ENCODE peak calls at places on chromosomes 12 and 14, in ten cellular contexts. Z is endothelial cell of umbilical vein, X is prostate gland, W is lower leg skin, O is heart left ventricle, B is IMR-90, E is A549, L is K562, I is stomach, S is ovary. F is an unnamed sample.

GRCh38 chr14:25233613-25234012 is 183.7 kb upstream of the STXBP6 start:
- DNase-seq in Z (no peak), X (no peak), W (no peak), O (no peak), B (no peak), E (no peak), L (no peak), I (no peak), S (no peak), F (no peak)

GRCh38 chr14:51597511-51597920 is 54.2 kb upstream of the FRMD6 start:
- DNase-seq in Z (no peak), X (no peak), W (no peak), O (no peak), B (peak), E (no peak), L (no peak), I (no peak), S (no peak), F (no peak)

GRCh38 chr12:83074495-83074894 is 387.8 kb downstream of the TMTC2 start:
- DNase-seq in Z (no peak), X (no peak), W (no peak), O (no peak), B (no peak), E (peak), L (no peak), I (no peak), S (no peak), F (no peak)

GRCh38 chr14:64696355-64696844 is 7.8 kb upstream of the PLEKHG3 start:
- DNase-seq in Z (no peak), X (no peak), W (peak), O (no peak), B (no peak), E (no peak), L (no peak), I (no peak), S (no peak), F (no peak)

GRCh38 chr12:29957835-29958234 is 174.1 kb upstream of the TMTC1 start:
- DNase-seq in Z (peak), X (no peak), W (no peak), O (no peak), B (peak), E (no peak), L (no peak), I (no peak), S (no peak), F (no peak)

GRCh38 chr12:96687719-96688118 is 198.3 kb downstream of the CFAP54 start:
- DNase-seq in Z (peak), X (no peak), W (no peak), O (no peak), B (no peak), E (no peak), L (no peak), I (no peak), S (no peak), F (no peak)

GRCh38 chr12:119204137-119204536 is 25.4 kb downstream of the HSPB8 start:
- DNase-seq in Z (no peak), X (no peak), W (no peak), O (no peak), B (no peak), E (no peak), L (no peak), I (no peak), S (no peak), F (no peak)

GRCh38 chr14:39182770-39183684 is 8.0 kb downstream of the PNN start:
- DNase-seq in Z (no peak), X (no peak), W (no peak), O (no peak), B (no peak), E (no peak), L (no peak), I (no peak), S (no peak), F (no peak)

GRCh38 chr14:99660794-99661193 is 15.9 kb downstream of the HHIPL1 start:
- DNase-seq in Z (no peak), X (no peak), W (no peak), O (peak), B (no peak), E (no peak), L (no peak), I (no peak), S (no peak), F (no peak)

GRCh38 chr12:11810962-11811361 is 161.5 kb downstream of the ETV6 start:
- DNase-seq in Z (peak), X (no peak), W (no peak), O (no peak), B (no peak), E (no peak), L (no peak), I (no peak), S (no peak), F (no peak)

GRCh38 chr12:11813422-11813813 is 163.9 kb downstream of the ETV6 start:
- DNase-seq in Z (peak), X (no peak), W (no peak), O (no peak), B (no peak), E (no peak), L (no peak), I (no peak), S (no peak), F (no peak)

GRCh38 chr12:11812558-11813421 is 163.3 kb downstream of the ETV6 start:
- DNase-seq in Z (peak), X (peak), W (peak), O (peak), B (peak), E (no peak), L (no peak), I (no peak), S (no peak), F (peak)

GRCh38 chr12:11807453-11807852 is 158.0 kb downstream of the ETV6 start:
- DNase-seq in Z (no peak), X (no peak), W (no peak), O (no peak), B (no peak), E (no peak), L (no peak), I (no peak), S (no peak), F (no peak)

GRCh38 chr12:11810160-11810559 is 160.7 kb downstream of the ETV6 start:
- DNase-seq in Z (no peak), X (no peak), W (no peak), O (no peak), B (no peak), E (no peak), L (no peak), I (no peak), S (no peak), F (no peak)
- TF ChIP-seq POLR2A in Z (no peak), X (no peak), W (no peak), O (no peak), B (no peak), E (no peak), L (no peak), I (no peak), S (no peak), F (no peak)

GRCh38 chr14:89304972-89305703 is 111.9 kb downstream of the FOXN3 start:
- DNase-seq in Z (peak), X (peak), W (no peak), O (no peak), B (peak), E (no peak), L (no peak), I (no peak), S (peak), F (no peak)

GRCh38 chr14:89307409-89307808 is 109.6 kb downstream of the FOXN3 start:
- DNase-seq in Z (no peak), X (no peak), W (no peak), O (no peak), B (no peak), E (no peak), L (no peak), I (no peak), S (no peak), F (no peak)

GRCh38 chr14:89310211-89310610 is 106.8 kb downstream of the FOXN3 start:
- DNase-seq in Z (no peak), X (no peak), W (no peak), O (no peak), B (no peak), E (no peak), L (no peak), I (no peak), S (no peak), F (no peak)

GRCh38 chr14:89309670-89310177 is 107.3 kb downstream of the FOXN3 start:
- DNase-seq in Z (no peak), X (no peak), W (no peak), O (no peak), B (no peak), E (no peak), L (no peak), I (no peak), S (no peak), F (no peak)

DNA sequence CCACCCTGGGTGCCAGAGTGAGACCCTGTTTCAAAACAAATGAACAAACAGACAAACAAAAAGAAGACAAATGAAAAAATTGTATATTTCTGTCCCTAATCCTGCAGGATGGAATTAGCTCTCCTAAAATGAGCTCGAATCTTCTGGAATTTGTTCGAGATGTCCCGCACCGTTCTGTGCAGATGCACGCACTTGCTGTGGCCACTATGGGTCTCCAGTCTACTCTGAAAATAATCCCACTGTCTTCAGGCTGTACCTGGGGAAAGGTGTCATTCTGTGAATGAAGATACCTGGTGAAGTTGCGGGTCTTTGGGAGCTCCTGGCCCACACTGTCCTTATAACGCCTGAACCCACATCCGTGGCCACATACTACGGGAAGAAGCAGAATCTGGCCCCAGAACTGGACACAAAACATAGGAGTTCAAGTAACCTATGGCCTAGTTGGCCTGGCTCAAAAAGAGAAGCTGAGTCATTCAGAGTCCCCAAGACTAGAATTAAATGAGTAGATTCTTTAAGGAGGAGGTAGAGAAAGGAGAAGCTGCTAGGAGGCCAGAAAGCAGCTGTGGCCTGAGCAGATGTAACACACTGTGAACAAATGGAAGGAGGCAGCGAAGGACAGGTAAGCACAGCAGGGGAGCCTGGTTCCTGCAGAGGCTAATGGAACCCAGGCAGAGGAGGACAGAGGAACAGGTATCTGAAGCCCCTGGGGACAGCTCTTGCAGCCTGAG is 108.6 kb downstream of the FOXN3 start:
- DNase-seq in Z (no peak), X (no peak), W (no peak), O (no peak), B (peak), E (no peak), L (no peak), I (no peak), S (no peak), F (no peak)
- TF ChIP-seq POLR2A in Z (no peak), X (no peak), W (no peak), O (no peak), B (no peak), E (no peak), L (no peak), I (no peak), S (no peak), F (no peak)

DNA sequence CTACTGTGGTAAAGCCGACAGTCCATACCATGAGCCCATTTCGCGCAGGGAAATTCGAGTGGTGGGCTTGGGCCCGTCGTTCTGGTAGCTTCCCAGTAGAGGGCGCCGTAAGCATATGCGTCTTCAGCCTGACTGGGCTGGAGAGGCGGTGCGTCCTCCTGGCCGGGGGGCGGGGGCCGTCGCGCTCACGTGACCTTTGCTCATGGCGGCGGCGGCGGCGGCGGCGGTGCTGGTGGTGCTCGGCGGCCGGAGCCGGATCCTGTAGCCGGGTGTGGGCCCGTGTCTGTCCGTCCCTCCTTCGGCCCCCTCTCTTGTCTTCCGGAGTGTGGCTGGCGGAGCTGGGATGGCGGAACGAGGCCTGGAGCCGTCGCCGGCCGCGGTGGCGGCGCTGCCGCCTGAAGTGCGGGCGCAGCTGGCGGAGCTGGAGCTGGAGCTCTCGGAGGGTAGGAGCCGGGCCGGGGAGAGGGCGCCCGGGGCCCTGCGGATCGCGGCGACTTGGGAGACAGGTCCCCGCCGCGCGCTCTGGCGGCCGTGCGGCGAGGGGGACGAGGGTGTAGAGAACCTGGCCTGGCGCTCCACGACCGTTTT is at the start of gene DIP2B:
- DNase-seq in Z (peak), X (peak), W (peak), O (peak), B (peak), E (peak), L (peak), I (peak), S (peak), F (peak)
- TF ChIP-seq POLR2A in Z (peak), X (peak), W (no peak), O (peak), B (peak), E (peak), L (peak), I (no peak), S (peak), F (peak)

GRCh38 chr12:6423267-6424007 is 21.3 kb upstream of the CD27 start:
- DNase-seq in Z (peak), X (peak), W (peak), O (peak), B (peak), E (peak), L (peak), I (peak), S (peak), F (peak)
- TF ChIP-seq POLR2A in Z (no peak), X (no peak), W (no peak), O (no peak), B (peak), E (no peak), L (no peak), I (no peak), S (peak), F (no peak)

DNA sequence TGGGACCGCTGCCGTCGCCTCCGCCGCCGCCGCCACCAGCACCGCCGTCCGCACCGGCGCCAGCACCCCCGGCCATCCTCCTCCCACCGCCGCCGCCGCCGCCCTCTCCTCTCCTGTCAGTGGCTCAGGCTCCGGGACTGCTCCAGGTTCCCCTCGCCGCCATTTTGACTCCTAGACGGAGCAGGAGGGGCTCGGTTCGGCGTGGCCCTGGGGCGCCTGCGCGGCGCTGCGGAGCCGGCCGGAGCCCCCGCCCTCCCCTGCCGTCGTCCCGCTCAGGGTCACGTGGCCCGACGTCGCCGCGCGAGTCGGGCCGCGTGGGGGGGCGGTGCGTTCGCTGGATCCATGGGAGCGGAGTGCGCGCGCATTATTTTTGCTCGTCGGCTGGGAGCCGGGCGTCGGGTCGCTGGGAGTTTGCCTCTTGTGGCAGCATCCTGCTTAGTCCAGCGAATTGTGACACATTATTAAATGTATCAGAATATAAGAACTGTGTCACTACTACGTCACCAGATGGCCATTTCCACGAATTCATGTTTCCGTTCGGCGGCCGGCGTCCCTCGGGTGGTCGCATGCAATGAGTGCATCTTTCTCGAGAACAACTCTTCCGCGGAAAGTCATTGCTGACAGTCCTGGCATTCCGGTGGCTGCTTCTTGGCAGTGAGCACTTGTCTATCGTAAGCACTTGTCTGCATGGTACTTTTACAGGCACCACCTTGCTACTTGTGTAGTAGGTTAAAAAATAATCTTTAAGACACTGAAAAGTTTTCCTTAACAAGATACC is at the start of gene BTBD7:
- DNase-seq in Z (peak), X (peak), W (peak), O (peak), B (peak), E (peak), L (peak), I (peak), S (peak), F (peak)
- TF ChIP-seq POLR2A in Z (peak), X (peak), W (no peak), O (peak), B (peak), E (peak), L (peak), I (no peak), S (peak), F (peak)

GRCh38 chr14:23006544-23007419 is 3.2 kb downstream of the C14orf93 start:
- DNase-seq in Z (peak), X (peak), W (peak), O (peak), B (peak), E (peak), L (peak), I (peak), S (peak), F (peak)
- TF ChIP-seq POLR2A in Z (peak), X (peak), W (no peak), O (peak), B (peak), E (peak), L (peak), I (peak), S (peak), F (peak)

GRCh38 chr14:61128382-61129167 is 147.5 kb downstream of the SLC38A6 start:
- DNase-seq in Z (no peak), X (no peak), W (no peak), O (no peak), B (peak), E (no peak), L (no peak), I (no peak), S (no peak), F (no peak)

GRCh38 chr14:61126083-61126962 is 145.3 kb downstream of the SLC38A6 start:
- DNase-seq in Z (peak), X (no peak), W (no peak), O (no peak), B (no peak), E (no peak), L (no peak), I (no peak), S (no peak), F (no peak)

GRCh38 chr14:61122862-61123261 is 141.8 kb downstream of the SLC38A6 start:
- DNase-seq in Z (no peak), X (no peak), W (no peak), O (no peak), B (no peak), E (no peak), L (no peak), I (no peak), S (no peak), F (no peak)

GRCh38 chr14:61127099-61127498 is 146.1 kb downstream of the SLC38A6 start:
- DNase-seq in Z (no peak), X (no peak), W (no peak), O (no peak), B (no peak), E (no peak), L (no peak), I (no peak), S (no peak), F (no peak)

GRCh38 chr14:61125314-61126082 is 144.5 kb downstream of the SLC38A6 start:
- DNase-seq in Z (no peak), X (no peak), W (no peak), O (no peak), B (peak), E (no peak), L (no peak), I (no peak), S (no peak), F (no peak)
- TF ChIP-seq POLR2A in Z (no peak), X (no peak), W (no peak), O (no peak), B (no peak), E (no peak), L (no peak), I (no peak), S (no peak), F (no peak)

GRCh38 chr12:118061011-118061875 is at the start of gene WSB2:
- DNase-seq in Z (peak), X (peak), W (peak), O (peak), B (peak), E (peak), L (peak), I (peak), S (peak), F (peak)
- TF ChIP-seq POLR2A in Z (no peak), X (no peak), W (no peak), O (no peak), B (peak), E (peak), L (peak), I (no peak), S (no peak), F (peak)

DNA sequence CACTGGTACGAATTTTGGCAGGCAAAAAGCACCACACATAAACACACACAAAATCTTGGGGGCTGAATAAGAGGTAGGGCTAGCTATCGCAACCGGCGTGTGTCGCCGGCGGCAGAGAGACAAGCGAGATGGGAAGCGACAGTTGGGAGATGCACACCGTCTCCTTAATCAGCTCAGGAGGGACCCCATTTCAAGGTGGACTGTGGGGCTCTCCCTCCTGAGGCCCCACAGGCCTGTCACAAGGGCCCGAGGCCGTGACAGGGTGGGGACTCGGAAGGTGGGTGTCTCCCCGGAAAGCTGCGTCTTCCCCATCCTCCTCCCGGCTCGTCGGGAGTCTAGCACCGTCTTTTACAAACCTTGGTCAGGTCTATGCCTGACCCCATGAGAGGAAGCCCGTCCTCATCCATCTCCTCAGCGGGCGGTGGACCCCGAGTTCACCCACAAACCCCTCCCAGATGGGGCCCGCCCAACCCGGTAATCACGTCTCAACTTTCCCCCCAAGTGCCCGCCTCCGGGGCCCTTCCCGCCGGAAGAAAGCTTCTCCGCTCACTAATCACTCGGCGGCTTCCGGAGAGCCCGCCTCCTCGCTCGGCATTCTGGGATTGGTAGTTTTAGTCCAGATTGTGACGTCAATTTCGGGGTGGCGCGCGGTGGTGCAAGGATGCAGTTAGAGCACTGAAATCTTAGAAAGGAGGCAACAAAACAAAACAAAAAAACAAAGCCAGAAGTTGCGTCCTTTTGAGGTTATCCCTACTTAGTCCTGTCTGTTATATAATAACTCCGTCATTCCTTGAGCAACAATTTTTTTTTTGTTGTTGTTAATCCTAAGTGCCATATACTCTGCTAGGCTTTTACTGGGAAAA is at the start of gene WASHC3:
- DNase-seq in Z (peak), X (peak), W (peak), O (peak), B (peak), E (peak), L (peak), I (peak), S (peak), F (peak)
- TF ChIP-seq POLR2A in Z (peak), X (peak), W (no peak), O (peak), B (peak), E (peak), L (peak), I (peak), S (peak), F (peak)

F was measured in GM12892.